ENCODE peak calls at places on chromosomes 16 and 17, in ten cellular contexts. R is OCI-LY7; L is AG04450; N is stimulated activated CD4-positive, alpha-beta T cell treated with anti-CD3 and anti-CD28 coated beads, Interleukin-12 subunit alpha, Interleukin-12 subunit beta, amount 100 ng/mL, for 4 hours; D is stimulated activated CD8-positive, alpha-beta memory T cell treated with anti-CD3 and anti-CD28 coated beads, Interleukin-2, amount 100 ng/mL, for 1 hour; C is lower leg skin; I is cardiac muscle cell; W is GF-D8; T is naive B cell; J is heart left ventricle. G is an unnamed sample.

GRCh38 chr17:19263621-19264010 is 26.4 kb downstream of the EPN2 start:
- DNase-seq in I (no peak), L (no peak), R (no peak), W (no peak), T (no peak), N (no peak), D (no peak), C (no peak), J (no peak), G (no peak)

GRCh38 chr17:63376949-63377348 is 69.2 kb downstream of the CYB561 start:
- DNase-seq in D (no peak), W (no peak), N (no peak), L (no peak), T (no peak), R (no peak), J (no peak), I (no peak), C (no peak), G (no peak)

GRCh38 chr17:67680445-67681224 is 37.1 kb upstream of the NOL11 start:
- DNase-seq in I (no peak), L (no peak), N (no peak), T (no peak), W (no peak), R (peak), C (no peak), D (no peak), J (no peak), G (no peak)

GRCh38 chr16:73040136-73040535 is 7.8 kb downstream of the ZFHX3 start:
- DNase-seq in L (no peak), W (no peak), C (no peak), D (no peak), R (no peak), N (no peak), T (no peak), I (no peak), J (no peak), G (no peak)

GRCh38 chr16:30006095-30006473 is 4.7 kb downstream of the DOC2A start:
- DNase-seq in L (no peak), W (no peak), C (no peak), R (no peak), J (no peak), I (no peak), N (no peak), D (no peak), T (no peak), G (no peak)

GRCh38 chr16:88702364-88703210 is 3.6 kb downstream of the RNF166 start:
- DNase-seq in C (no peak), W (peak), R (peak), D (no peak), J (no peak), I (no peak), N (no peak), L (no peak), T (no peak), G (no peak)

GRCh38 chr17:82050152-82050760 is 1.4 kb downstream of the RFNG start:
- DNase-seq in J (peak), W (no peak), L (no peak), N (no peak), D (no peak), T (no peak), C (no peak), R (no peak), I (no peak), G (no peak)

GRCh38 chr17:65332375-65332774 is 195.2 kb downstream of the RGS9 start:
- DNase-seq in J (no peak), W (no peak), D (no peak), C (no peak), L (peak), R (no peak), T (no peak), I (no peak), N (no peak), G (no peak)

GRCh38 chr16:58421029-58421428 is 28.8 kb downstream of the GINS3 start:
- DNase-seq in C (no peak), J (no peak), W (no peak), L (no peak), D (no peak), R (peak), I (no peak), T (no peak), N (no peak), G (peak)

GRCh38 chr16:57998484-57998883 is 2.0 kb downstream of the ZNF319 start:
- DNase-seq in W (peak), D (no peak), N (peak), I (no peak), L (no peak), J (peak), R (no peak), C (no peak), T (no peak), G (peak)

GRCh38 chr16:81758376-81758775 is 20.7 kb upstream of the PLCG2 start:
- DNase-seq in L (no peak), W (peak), N (no peak), I (no peak), T (no peak), R (no peak), D (no peak), J (no peak), C (no peak), G (peak)

GRCh38 chr17:3859895-3860294 is 13.8 kb upstream of the NCBP3 start:
- DNase-seq in C (no peak), R (no peak), J (no peak), L (no peak), T (no peak), D (no peak), I (no peak), N (no peak), W (no peak), G (no peak)

G was measured in NCI-H226.